ENCODE peak calls at places on chromosomes 12 and 14, in seven cellular contexts. Q is CD8-positive, alpha-beta T cell; V is IMR-90; R is retinal pigment epithelial cell; X is activated CD8-positive, alpha-beta T cell treated with anti-CD3 and anti-CD28 coated beads for 36 hours; M is esophagus muscularis mucosa; L is lower leg skin. S is an unnamed sample.

GRCh38 chr14:76876076-76876475 is 49.9 kb downstream of the LRRC74A start:
- DNase-seq in V (peak), L (peak), X (peak), M (no peak), Q (peak), R (peak), S (no peak)

GRCh38 chr12:124568431-124569374 is 1.3 kb upstream of the NCOR2 start:
- DNase-seq in R (no peak), M (peak), V (peak), Q (no peak), X (peak), L (peak), S (peak)

GRCh38 chr12:56190695-56191155 is 1.4 kb upstream of the SMARCC2 start:
- DNase-seq in V (no peak), Q (no peak), M (no peak), L (no peak), R (no peak), X (no peak), S (no peak)

GRCh38 chr12:53941750-53942149 is 3.1 kb downstream of the HOXC13 start:
- DNase-seq in X (no peak), L (no peak), M (no peak), R (no peak), Q (no peak), V (no peak), S (no peak)

GRCh38 chr14:21332950-21333349 is 50.9 kb downstream of the SUPT16H start:
- DNase-seq in Q (no peak), L (no peak), R (no peak), X (no peak), V (no peak), M (no peak), S (no peak)

GRCh38 chr14:77660754-77661153 is 44.3 kb upstream of the SPTLC2 start:
- DNase-seq in V (no peak), X (no peak), Q (no peak), M (no peak), L (no peak), R (peak), S (no peak)

GRCh38 chr14:103136388-103137271 is 13.4 kb downstream of the TNFAIP2 start:
- DNase-seq in L (no peak), R (peak), Q (no peak), X (no peak), M (no peak), V (peak), S (no peak)

GRCh38 chr14:29671034-29671433 is 256.6 kb downstream of the PRKD1 start:
- DNase-seq in M (no peak), R (no peak), L (no peak), X (no peak), V (peak), Q (no peak), S (no peak)

GRCh38 chr12:129531004-129531403 is 372.8 kb downstream of the TMEM132D start:
- DNase-seq in L (no peak), X (no peak), V (no peak), Q (no peak), M (no peak), R (peak), S (no peak)

GRCh38 chr12:106960443-106960842 is 4.7 kb downstream of the TMEM263 start:
- DNase-seq in V (no peak), X (no peak), Q (no peak), L (no peak), R (no peak), M (no peak), S (no peak)

GRCh38 chr14:89280612-89281011 is 136.4 kb downstream of the FOXN3 start:
- DNase-seq in V (no peak), Q (no peak), L (no peak), M (no peak), X (no peak), R (no peak), S (no peak)

GRCh38 chr14:45083622-45083978 is 316 bp upstream of the PRPF39 start:
- DNase-seq in R (no peak), Q (no peak), V (no peak), X (no peak), M (no peak), L (no peak), S (no peak)

GRCh38 chr14:22908601-22909000 is 10.3 kb downstream of the RBM23 start:
- DNase-seq in V (peak), Q (no peak), M (no peak), R (no peak), L (no peak), X (no peak), S (peak)

GRCh38 chr14:52013984-52014600 is 24.7 kb downstream of the RTRAF start:
- DNase-seq in M (no peak), Q (no peak), R (no peak), V (no peak), L (no peak), X (peak), S (no peak)

GRCh38 chr12:108689314-108690190 is 41.8 kb downstream of the CORO1C start:
- DNase-seq in L (peak), R (no peak), M (peak), X (peak), V (peak), Q (no peak), S (peak)
- TF ChIP-seq CTCF in L (no peak), R (peak), M (peak), X (no peak), V (peak), Q (no peak), S (no peak)

GRCh38 chr12:103832048-103832798 is 8.8 kb downstream of the NT5DC3 start:
- DNase-seq in V (no peak), X (no peak), Q (no peak), R (no peak), M (no peak), L (no peak), S (no peak)

GRCh38 chr12:103834897-103835390 is 6.1 kb downstream of the NT5DC3 start:
- DNase-seq in X (no peak), M (no peak), V (no peak), Q (no peak), L (no peak), R (no peak), S (no peak)

GRCh38 chr12:103836345-103836744 is 4.7 kb downstream of the NT5DC3 start:
- DNase-seq in V (no peak), Q (no peak), X (no peak), M (no peak), R (no peak), L (no peak), S (no peak)

GRCh38 chr12:103833095-103833777 is 7.8 kb downstream of the NT5DC3 start:
- DNase-seq in V (peak), X (no peak), Q (no peak), M (no peak), R (no peak), L (no peak), S (no peak)

DNA sequence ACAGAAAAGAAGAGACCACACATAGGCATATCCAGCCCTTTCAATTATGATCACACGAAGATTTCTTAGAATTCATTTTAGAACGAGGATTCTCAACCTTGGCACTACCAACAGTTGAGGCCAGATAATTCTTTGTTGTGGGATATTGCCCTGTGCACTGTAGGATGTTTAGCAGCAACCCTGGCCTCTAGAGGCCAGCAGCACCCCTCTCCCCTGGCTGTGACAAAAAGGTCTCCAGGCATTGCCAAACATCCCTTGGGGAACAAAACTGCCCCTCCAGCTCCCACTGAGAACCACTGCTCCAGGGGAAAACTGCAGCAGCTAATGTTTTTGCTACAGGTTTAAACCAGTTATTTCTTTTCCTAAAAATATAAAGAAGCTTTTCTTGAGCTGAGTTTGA is 7.1 kb downstream of the NT5DC3 start:
- DNase-seq in R (no peak), M (no peak), X (no peak), Q (no peak), V (no peak), L (no peak), S (no peak)
- TF ChIP-seq CTCF in R (peak), M (no peak), X (no peak), Q (no peak), V (no peak), L (no peak), S (no peak)

DNA sequence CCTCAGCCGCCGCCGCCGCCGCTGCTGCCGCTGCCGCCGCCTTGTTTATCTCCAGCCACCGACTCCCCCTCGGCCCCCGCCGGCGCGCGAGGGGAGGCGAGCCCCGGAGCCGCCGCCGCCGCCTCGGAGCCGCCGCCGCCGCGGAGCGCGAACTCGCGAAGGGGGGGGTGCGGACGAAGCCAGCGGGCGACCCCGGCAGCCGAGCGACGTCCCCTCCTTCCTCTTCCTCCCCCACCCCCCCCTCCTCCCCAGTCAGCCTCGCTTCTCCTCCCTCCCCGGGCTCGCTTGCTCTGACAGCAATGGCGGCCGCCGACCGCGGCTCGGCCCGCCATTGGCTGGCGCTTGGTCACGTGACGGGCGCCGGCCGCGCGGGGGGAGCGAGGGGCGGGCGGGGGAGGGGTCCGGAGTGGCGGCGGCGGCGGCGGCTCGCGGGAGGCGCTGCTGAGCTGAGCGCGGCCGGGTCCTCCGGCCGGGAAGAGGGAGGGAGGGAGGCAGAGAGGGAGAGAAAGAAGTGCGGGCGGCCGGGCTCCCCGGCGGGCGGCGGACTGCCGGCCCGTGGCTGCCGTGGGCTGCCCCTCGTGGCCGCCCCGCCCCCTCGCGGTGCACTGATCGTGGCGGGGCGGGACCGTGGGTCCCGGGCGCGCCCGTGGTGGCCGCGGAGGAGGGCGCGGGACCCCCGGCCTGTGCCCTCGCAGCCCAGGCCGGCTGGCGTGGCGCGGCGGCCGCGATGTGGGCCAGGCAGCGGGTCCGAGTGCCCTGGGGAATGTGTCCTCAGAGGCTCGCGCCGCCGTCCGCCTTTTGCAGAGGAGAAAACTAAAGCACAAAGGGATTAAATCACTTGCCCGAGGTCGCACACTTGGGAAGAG is at the start of gene MED13L:
- DNase-seq in V (peak), X (peak), Q (peak), L (peak), R (no peak), M (peak), S (peak)
- TF ChIP-seq CTCF in V (peak), X (peak), Q (no peak), L (no peak), R (no peak), M (peak), S (peak)

DNA sequence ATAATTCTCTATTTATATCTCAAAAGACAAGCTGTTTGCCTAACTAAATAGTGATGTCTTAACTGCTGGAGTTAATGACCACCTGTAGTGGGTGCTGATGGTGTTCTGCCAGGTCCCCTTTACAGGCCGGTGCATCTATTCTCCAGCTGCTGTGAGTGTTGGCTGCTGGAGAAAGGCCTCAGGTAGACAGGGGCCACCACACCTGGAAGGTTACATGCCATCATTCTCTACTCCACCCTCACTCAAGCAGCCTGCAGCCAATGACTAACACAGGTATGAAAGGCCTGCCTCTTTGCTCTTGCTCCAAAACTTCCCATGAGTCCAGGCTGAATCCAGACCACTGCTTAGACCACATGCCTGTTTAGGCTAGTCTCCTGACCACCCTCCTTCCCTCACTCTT is 73.9 kb downstream of the RPS6KA5 start:
- DNase-seq in R (no peak), M (no peak), X (no peak), L (no peak), V (no peak), Q (no peak), S (no peak)
- TF ChIP-seq CTCF in R (no peak), M (no peak), X (no peak), L (no peak), V (no peak), Q (no peak), S (no peak)

GRCh38 chr12:22670762-22671161 is 45.8 kb downstream of the ETNK1 start:
- DNase-seq in R (no peak), L (no peak), X (no peak), M (no peak), Q (no peak), V (peak), S (no peak)
- TF ChIP-seq CTCF in R (peak), L (no peak), X (no peak), M (peak), Q (no peak), V (peak), S (peak)

DNA sequence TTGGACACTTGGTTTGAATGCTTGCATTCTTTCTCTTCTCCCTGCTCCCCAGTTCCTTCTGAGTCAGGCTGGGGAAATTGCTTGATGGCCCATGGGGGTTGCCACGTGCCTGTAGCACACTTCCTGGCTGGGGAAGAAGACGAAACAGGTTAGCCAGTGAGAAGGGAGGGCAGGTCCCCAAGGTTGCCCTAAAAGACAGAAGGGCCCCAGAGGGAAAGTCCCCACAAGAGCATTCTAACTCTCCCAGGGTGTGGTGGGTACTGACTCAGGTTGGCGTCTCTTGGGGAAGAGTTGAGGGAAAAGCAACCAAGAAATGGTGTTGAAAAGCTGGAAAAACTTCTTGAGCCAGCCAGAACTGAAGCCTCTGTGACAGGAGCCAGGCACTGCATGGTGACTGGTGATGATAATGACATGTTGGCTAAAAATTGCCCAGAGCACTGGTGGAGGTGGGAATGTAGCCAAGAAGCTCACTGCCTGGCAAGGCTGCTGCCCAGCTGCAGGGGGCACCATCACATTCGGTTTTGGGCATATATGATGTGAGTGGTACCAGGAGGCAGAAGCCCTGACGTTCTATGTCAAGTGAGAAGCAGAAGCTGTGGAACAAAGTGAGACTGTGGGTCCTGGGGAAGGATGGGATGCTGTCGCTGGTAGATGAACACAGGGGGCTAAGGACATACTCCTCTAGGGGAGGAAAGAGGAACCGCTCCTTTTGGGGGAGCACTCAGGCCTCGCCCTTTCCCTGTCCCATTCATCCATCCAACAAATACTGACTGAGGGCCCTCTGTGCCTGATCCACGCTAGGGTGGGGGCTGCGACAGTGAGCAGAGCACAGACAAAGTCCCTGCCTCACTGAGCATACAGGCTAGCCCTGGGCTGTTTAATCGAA is 8.1 kb upstream of the RABGGTA start:
- DNase-seq in R (no peak), L (no peak), X (peak), V (no peak), M (no peak), Q (peak), S (peak)
- TF ChIP-seq CTCF in R (peak), L (no peak), X (peak), V (peak), M (no peak), Q (peak), S (peak)

DNA sequence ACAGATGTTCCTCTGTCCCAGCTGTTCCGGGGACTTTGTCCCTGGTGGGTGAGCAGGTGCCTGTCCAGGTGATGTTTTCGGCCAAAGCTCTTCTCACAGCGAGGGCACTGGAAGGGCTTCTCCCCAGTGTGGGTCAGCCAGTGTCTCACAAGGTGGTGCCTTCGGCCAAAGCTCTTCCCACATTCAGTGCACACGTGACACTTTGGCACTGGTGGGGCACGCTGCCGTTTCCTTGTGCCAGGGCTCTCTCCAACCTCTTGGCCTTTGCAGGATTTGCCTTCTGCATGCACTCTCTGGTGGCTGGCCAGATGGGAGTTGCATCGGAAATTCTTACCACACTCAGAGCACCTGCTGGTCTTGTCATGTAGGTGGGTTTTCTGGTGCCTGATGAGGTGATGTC is 7.7 kb downstream of the ZNF641 start:
- DNase-seq in L (no peak), V (no peak), R (no peak), M (no peak), X (no peak), Q (no peak), S (no peak)
- TF ChIP-seq CTCF in L (no peak), V (no peak), R (no peak), M (no peak), X (no peak), Q (no peak), S (no peak)

DNA sequence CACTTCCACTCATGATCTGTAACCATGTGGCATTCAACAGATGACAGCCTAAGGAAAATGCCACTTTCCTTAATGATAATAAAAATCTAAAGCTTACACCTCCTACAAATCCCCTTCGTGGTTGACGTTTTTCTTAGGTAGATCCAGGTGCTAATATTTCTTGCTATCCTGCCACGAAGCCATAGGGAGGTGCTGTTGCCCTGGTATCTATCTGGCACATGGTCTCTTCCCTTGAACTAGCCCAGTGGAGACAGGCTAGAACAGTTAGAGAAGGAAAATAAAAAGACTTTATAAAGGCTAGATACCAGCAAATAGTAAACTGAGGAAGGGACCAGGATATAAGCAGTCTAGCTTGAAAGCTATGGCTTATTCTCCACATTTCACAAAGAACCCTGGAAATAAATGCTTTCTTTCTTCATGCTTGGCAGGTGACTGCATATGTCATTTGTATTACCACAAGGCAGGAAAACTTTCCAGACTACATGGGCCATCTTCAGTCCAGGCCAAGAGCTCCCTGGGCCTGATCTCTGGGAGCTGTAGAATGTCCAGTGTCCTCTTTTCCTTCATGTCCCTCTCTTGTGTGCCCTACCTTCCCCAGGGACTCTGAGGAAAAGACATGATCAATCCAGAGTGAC is 15.3 kb downstream of the SPIC start:
- DNase-seq in L (no peak), M (no peak), R (no peak), V (no peak), Q (no peak), X (peak), S (no peak)
- TF ChIP-seq CTCF in L (no peak), M (no peak), R (peak), V (no peak), Q (no peak), X (peak), S (no peak)